ENCODE peak calls at places on chromosomes 2 and 18, in four cellular contexts. Y is iris pigment epithelial cell, T is fibroblast of the conjunctiva, Q is left kidney. W is an unnamed sample.

GRCh38 chr2:75464348-75464946 is 96.3 kb downstream of the EVA1A start:
- DNase-seq in Y (peak), T (peak), Q (peak), W (no peak)

GRCh38 chr2:121340926-121341325 is 55.9 kb upstream of the TFCP2L1 start:
- DNase-seq in T (no peak), Q (no peak), Y (no peak), W (no peak)

GRCh38 chr2:100422320-100422719 is 4.9 kb upstream of the CHST10 start:
- DNase-seq in T (no peak), Y (peak), Q (peak), W (peak)

GRCh38 chr18:48975221-48975816 is 24.6 kb upstream of the SMAD7 start:
- DNase-seq in T (no peak), Y (no peak), Q (no peak), W (no peak)

GRCh38 chr2:108604196-108604595 is 69.9 kb downstream of the LIMS1 start:
- DNase-seq in Q (no peak), T (no peak), Y (peak), W (no peak)

GRCh38 chr2:152042636-152043615 is 55.9 kb downstream of the CACNB4 start:
- DNase-seq in T (no peak), Q (peak), Y (no peak), W (peak)

GRCh38 chr2:12652723-12653122 is 64.0 kb upstream of the TRIB2 start:
- DNase-seq in Q (no peak), T (no peak), Y (no peak), W (no peak)

GRCh38 chr2:46326231-46326980 is 29.2 kb downstream of the EPAS1 start:
- DNase-seq in Y (peak), Q (no peak), T (no peak), W (no peak)

GRCh38 chr2:10811552-10811951 is 1.0 kb downstream of the PDIA6 start:
- DNase-seq in T (no peak), Y (peak), Q (no peak), W (peak)

GRCh38 chr2:160345102-160345501 is 145.0 kb upstream of the ITGB6 start:
- DNase-seq in Q (no peak), T (no peak), Y (no peak), W (no peak)

GRCh38 chr2:42770288-42771131 is 6.6 kb upstream of the OXER1 start:
- DNase-seq in Y (peak), T (no peak), Q (peak), W (peak)

GRCh38 chr2:155393406-155393805 is 694.9 kb downstream of the KCNJ3 start:
- DNase-seq in Y (no peak), T (no peak), Q (no peak), W (no peak)

W was measured in GM23338.